ENCODE peak calls at places on chromosomes 6 and 20, in four cellular contexts. One of them, this sample, is unnamed. For H3K4me1 and H3K9me3, the result is how much of the 10 kb centered on the place peaks cover.

GRCh38 chr6:148700713-148701392 is 46.0 kb upstream of the UST start:
- DNase-seq in lower lobe of right lung: no peak
- DNase-seq in neural progenitor cell: peak
- DNase-seq in CD8-positive, alpha-beta T cell: no peak
- DNase-seq in this sample: no peak

GRCh38 chr6:112502348-112503130 is 155.4 kb downstream of the RFPL4B start:
- DNase-seq in lower lobe of right lung: no peak
- DNase-seq in neural progenitor cell: peak
- DNase-seq in CD8-positive, alpha-beta T cell: no peak
- DNase-seq in this sample: no peak

GRCh38 chr20:17612975-17613327 is 43.1 kb downstream of the DSTN start:
- DNase-seq in lower lobe of right lung: no peak
- DNase-seq in neural progenitor cell: no peak
- DNase-seq in CD8-positive, alpha-beta T cell: no peak
- DNase-seq in this sample: no peak

GRCh38 chr6:39075010-39075738 is 26.6 kb downstream of the GLP1R start:
- DNase-seq in lower lobe of right lung: no peak
- DNase-seq in neural progenitor cell: no peak
- DNase-seq in CD8-positive, alpha-beta T cell: no peak
- DNase-seq in this sample: no peak

GRCh38 chr6:18323935-18324707 is 59.8 kb upstream of the DEK start:
- DNase-seq in lower lobe of right lung: no peak
- DNase-seq in neural progenitor cell: peak
- DNase-seq in CD8-positive, alpha-beta T cell: no peak
- DNase-seq in this sample: no peak

GRCh38 chr6:11387702-11388101 is 149.8 kb upstream of the TMEM170B start:
- DNase-seq in lower lobe of right lung: no peak
- DNase-seq in neural progenitor cell: no peak
- DNase-seq in CD8-positive, alpha-beta T cell: no peak
- DNase-seq in this sample: no peak

GRCh38 chr6:159493888-159494632 is 199.0 kb downstream of the SOD2 start:
- DNase-seq in lower lobe of right lung: no peak
- DNase-seq in neural progenitor cell: no peak
- DNase-seq in CD8-positive, alpha-beta T cell: no peak
- DNase-seq in this sample: no peak

GRCh38 chr20:31987744-31988143 is 19.8 kb downstream of the XKR7 start:
- DNase-seq in lower lobe of right lung: no peak
- DNase-seq in neural progenitor cell: no peak
- DNase-seq in CD8-positive, alpha-beta T cell: no peak
- DNase-seq in this sample: no peak

GRCh38 chr20:59724457-59725366 is 120.4 kb downstream of the PHACTR3 start:
- DNase-seq in lower lobe of right lung: no peak
- DNase-seq in neural progenitor cell: no peak
- DNase-seq in CD8-positive, alpha-beta T cell: no peak
- DNase-seq in this sample: no peak

GRCh38 chr20:51531141-51531710 is 11.3 kb downstream of the NFATC2 start:
- DNase-seq in lower lobe of right lung: no peak
- DNase-seq in neural progenitor cell: no peak
- DNase-seq in CD8-positive, alpha-beta T cell: peak
- DNase-seq in this sample: no peak

GRCh38 chr6:163085426-163085825 is 329.1 kb upstream of the QKI start:
- DNase-seq in lower lobe of right lung: no peak
- DNase-seq in neural progenitor cell: no peak
- DNase-seq in CD8-positive, alpha-beta T cell: no peak
- DNase-seq in this sample: no peak

GRCh38 chr6:103327079-103327478 is 1532.6 kb downstream of the HACE1 start:
- DNase-seq in lower lobe of right lung: no peak
- DNase-seq in neural progenitor cell: peak
- DNase-seq in CD8-positive, alpha-beta T cell: no peak
- DNase-seq in this sample: no peak

GRCh38 chr6:150987371-150987828 is 121.9 kb downstream of the MTHFD1L start:
- DNase-seq in lower lobe of right lung: no peak
- DNase-seq in neural progenitor cell: no peak
- DNase-seq in CD8-positive, alpha-beta T cell: no peak
- DNase-seq in this sample: no peak

GRCh38 chr6:12230523-12230922 is 59.6 kb upstream of the EDN1 start:
- DNase-seq in lower lobe of right lung: no peak
- DNase-seq in neural progenitor cell: no peak
- DNase-seq in CD8-positive, alpha-beta T cell: no peak
- DNase-seq in this sample: no peak

GRCh38 chr6:130708338-130708737 is 118.9 kb upstream of the SMLR1 start:
- DNase-seq in lower lobe of right lung: no peak
- DNase-seq in neural progenitor cell: no peak
- DNase-seq in CD8-positive, alpha-beta T cell: no peak
- DNase-seq in this sample: no peak

GRCh38 chr6:142827356-142827755 is 117.6 kb downstream of the HIVEP2 start:
- DNase-seq in lower lobe of right lung: peak
- DNase-seq in neural progenitor cell: no peak
- DNase-seq in CD8-positive, alpha-beta T cell: no peak
- DNase-seq in this sample: no peak

GRCh38 chr6:170155464-170156196 is 135.2 kb downstream of the DLL1 start:
- DNase-seq in lower lobe of right lung: no peak
- DNase-seq in neural progenitor cell: no peak
- DNase-seq in CD8-positive, alpha-beta T cell: no peak
- DNase-seq in this sample: peak

GRCh38 chr20:44900231-44900854 is 9.5 kb upstream of the PABPC1L start:
- DNase-seq in lower lobe of right lung: no peak
- DNase-seq in neural progenitor cell: no peak
- DNase-seq in CD8-positive, alpha-beta T cell: no peak
- DNase-seq in this sample: no peak

GRCh38 chr6:160005211-160005610 is 36.3 kb downstream of the IGF2R start:
- DNase-seq in lower lobe of right lung: no peak
- DNase-seq in neural progenitor cell: no peak
- DNase-seq in CD8-positive, alpha-beta T cell: no peak
- DNase-seq in this sample: no peak

GRCh38 chr20:10209091-10209490 is 9.5 kb upstream of the SNAP25 start:
- DNase-seq in lower lobe of right lung: no peak
- DNase-seq in neural progenitor cell: no peak
- DNase-seq in CD8-positive, alpha-beta T cell: no peak
- DNase-seq in this sample: no peak

GRCh38 chr6:111837641-111838500 is 35.4 kb downstream of the FYN start:
- DNase-seq in lower lobe of right lung: no peak
- DNase-seq in neural progenitor cell: no peak
- DNase-seq in CD8-positive, alpha-beta T cell: peak
- DNase-seq in this sample: no peak

GRCh38 chr6:10205892-10206291 is 209.0 kb downstream of the TFAP2A start:
- DNase-seq in lower lobe of right lung: no peak
- DNase-seq in neural progenitor cell: no peak
- DNase-seq in CD8-positive, alpha-beta T cell: no peak
- DNase-seq in this sample: no peak

GRCh38 chr20:6993526-6993925 is 226.0 kb downstream of the BMP2 start:
- DNase-seq in lower lobe of right lung: no peak
- DNase-seq in neural progenitor cell: no peak
- DNase-seq in CD8-positive, alpha-beta T cell: no peak
- DNase-seq in this sample: no peak

GRCh38 chr6:8236956-8237355 is 134.6 kb upstream of the EEF1E1 start:
- DNase-seq in lower lobe of right lung: no peak
- DNase-seq in neural progenitor cell: no peak
- DNase-seq in CD8-positive, alpha-beta T cell: no peak
- DNase-seq in this sample: no peak

GRCh38 chr20:11350126-11351005 is 567.3 kb upstream of the BTBD3 start:
- DNase-seq in lower lobe of right lung: no peak
- DNase-seq in neural progenitor cell: no peak
- DNase-seq in CD8-positive, alpha-beta T cell: no peak
- DNase-seq in this sample: no peak

GRCh38 chr6:136586295-136586694 is 36.1 kb upstream of the MAP7 start:
- DNase-seq in lower lobe of right lung: no peak
- DNase-seq in neural progenitor cell: no peak
- DNase-seq in CD8-positive, alpha-beta T cell: no peak
- DNase-seq in this sample: no peak

GRCh38 chr6:22350109-22350508 is 53.3 kb upstream of the PRL start:
- DNase-seq in lower lobe of right lung: no peak
- DNase-seq in neural progenitor cell: no peak
- DNase-seq in CD8-positive, alpha-beta T cell: no peak
- DNase-seq in this sample: no peak

GRCh38 chr6:18352842-18353241 is 34.3 kb upstream of the RNF144B start:
- DNase-seq in lower lobe of right lung: no peak
- DNase-seq in neural progenitor cell: no peak
- DNase-seq in CD8-positive, alpha-beta T cell: no peak
- DNase-seq in this sample: no peak

GRCh38 chr6:139597781-139598368 is 223.4 kb upstream of the CITED2 start:
- DNase-seq in lower lobe of right lung: peak
- DNase-seq in neural progenitor cell: peak
- DNase-seq in CD8-positive, alpha-beta T cell: no peak
- DNase-seq in this sample: no peak

GRCh38 chr6:2796884-2797283 is 31.7 kb downstream of the WRNIP1 start:
- DNase-seq in lower lobe of right lung: no peak
- DNase-seq in neural progenitor cell: no peak
- DNase-seq in CD8-positive, alpha-beta T cell: no peak
- DNase-seq in this sample: no peak

GRCh38 chr20:24764027-24764797 is 184.9 kb upstream of the CST7 start:
- DNase-seq in lower lobe of right lung: no peak
- DNase-seq in neural progenitor cell: no peak
- DNase-seq in CD8-positive, alpha-beta T cell: no peak
- DNase-seq in this sample: no peak

GRCh38 chr6:52725133-52725529 is 38.1 kb downstream of the GSTA2 start:
- DNase-seq in lower lobe of right lung: no peak
- DNase-seq in neural progenitor cell: no peak
- DNase-seq in CD8-positive, alpha-beta T cell: no peak
- DNase-seq in this sample: peak

GRCh38 chr20:45183084-45183483 is 8.4 kb downstream of the PI3 start:
- DNase-seq in lower lobe of right lung: no peak
- DNase-seq in neural progenitor cell: no peak
- DNase-seq in CD8-positive, alpha-beta T cell: no peak
- DNase-seq in this sample: no peak

GRCh38 chr6:166763606-166764472 is 136.8 kb upstream of the RPS6KA2 start:
- DNase-seq in lower lobe of right lung: no peak
- DNase-seq in neural progenitor cell: no peak
- DNase-seq in CD8-positive, alpha-beta T cell: no peak
- DNase-seq in this sample: no peak

GRCh38 chr20:33791540-33791939 is 19.6 kb upstream of the CHMP4B start:
- DNase-seq in lower lobe of right lung: no peak
- DNase-seq in neural progenitor cell: no peak
- DNase-seq in CD8-positive, alpha-beta T cell: no peak
- DNase-seq in this sample: no peak

GRCh38 chr20:64038252-64038578 is 2.2 kb downstream of the C20orf204 start:
- DNase-seq in lower lobe of right lung: no peak
- DNase-seq in neural progenitor cell: no peak
- DNase-seq in CD8-positive, alpha-beta T cell: peak
- DNase-seq in this sample: no peak

GRCh38 chr20:64040231-64041039 is 4.5 kb downstream of the C20orf204 start:
- DNase-seq in lower lobe of right lung: no peak
- DNase-seq in neural progenitor cell: no peak
- DNase-seq in CD8-positive, alpha-beta T cell: peak
- DNase-seq in this sample: no peak

GRCh38 chr20:64038579-64039292 is 2.8 kb downstream of the C20orf204 start:
- DNase-seq in lower lobe of right lung: peak
- DNase-seq in neural progenitor cell: peak
- DNase-seq in CD8-positive, alpha-beta T cell: peak
- DNase-seq in this sample: peak

GRCh38 chr20:64041040-64041780 is 5.2 kb downstream of the C20orf204 start:
- DNase-seq in lower lobe of right lung: no peak
- DNase-seq in neural progenitor cell: no peak
- DNase-seq in CD8-positive, alpha-beta T cell: peak
- DNase-seq in this sample: no peak

GRCh38 chr20:64039293-64040160 is 3.5 kb downstream of the C20orf204 start:
- DNase-seq in lower lobe of right lung: no peak
- DNase-seq in neural progenitor cell: no peak
- DNase-seq in CD8-positive, alpha-beta T cell: peak
- DNase-seq in this sample: no peak
- H3K4me1 ChIP-seq in lower lobe of right lung: half or more
- H3K4me1 ChIP-seq in neural progenitor cell: under half
- H3K4me1 ChIP-seq in CD8-positive, alpha-beta T cell: half or more
- H3K4me1 ChIP-seq in this sample: half or more

GRCh38 chr6:41258196-41258493 is 28.3 kb downstream of the TREM1 start:
- DNase-seq in lower lobe of right lung: no peak
- DNase-seq in neural progenitor cell: no peak
- DNase-seq in CD8-positive, alpha-beta T cell: no peak
- DNase-seq in this sample: no peak

GRCh38 chr6:41266555-41266954 is 19.9 kb downstream of the TREM1 start:
- DNase-seq in lower lobe of right lung: no peak
- DNase-seq in neural progenitor cell: no peak
- DNase-seq in CD8-positive, alpha-beta T cell: no peak
- DNase-seq in this sample: no peak

GRCh38 chr6:41262401-41262800 is 24.1 kb downstream of the TREM1 start:
- DNase-seq in lower lobe of right lung: no peak
- DNase-seq in neural progenitor cell: no peak
- DNase-seq in CD8-positive, alpha-beta T cell: no peak
- DNase-seq in this sample: no peak

GRCh38 chr6:41268478-41268877 is 18.0 kb downstream of the TREM1 start:
- DNase-seq in lower lobe of right lung: no peak
- DNase-seq in neural progenitor cell: no peak
- DNase-seq in CD8-positive, alpha-beta T cell: no peak
- DNase-seq in this sample: no peak

DNA sequence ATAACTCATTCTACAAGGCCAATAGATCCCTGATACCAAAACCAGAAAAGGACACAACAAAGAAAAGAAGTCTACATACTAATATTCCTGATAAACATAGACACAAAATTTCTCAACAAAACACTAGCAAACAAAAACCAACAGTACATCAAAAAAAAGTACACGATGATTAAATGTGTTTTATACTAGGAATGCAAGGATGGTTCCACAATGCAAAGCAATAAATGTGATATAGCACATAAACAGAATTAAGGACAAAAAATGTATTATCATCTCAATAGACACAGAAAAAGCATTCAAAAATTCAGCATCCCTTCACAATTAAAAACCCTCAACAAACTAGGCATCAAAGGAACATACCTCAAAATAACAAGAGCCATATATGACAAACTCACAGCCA is 23.2 kb downstream of the TREM1 start:
- DNase-seq in lower lobe of right lung: no peak
- DNase-seq in neural progenitor cell: no peak
- DNase-seq in CD8-positive, alpha-beta T cell: no peak
- DNase-seq in this sample: no peak
- H3K9me3 ChIP-seq in lower lobe of right lung: under half
- H3K9me3 ChIP-seq in neural progenitor cell: under half
- H3K9me3 ChIP-seq in CD8-positive, alpha-beta T cell: under half
- H3K9me3 ChIP-seq in this sample: under half

DNA sequence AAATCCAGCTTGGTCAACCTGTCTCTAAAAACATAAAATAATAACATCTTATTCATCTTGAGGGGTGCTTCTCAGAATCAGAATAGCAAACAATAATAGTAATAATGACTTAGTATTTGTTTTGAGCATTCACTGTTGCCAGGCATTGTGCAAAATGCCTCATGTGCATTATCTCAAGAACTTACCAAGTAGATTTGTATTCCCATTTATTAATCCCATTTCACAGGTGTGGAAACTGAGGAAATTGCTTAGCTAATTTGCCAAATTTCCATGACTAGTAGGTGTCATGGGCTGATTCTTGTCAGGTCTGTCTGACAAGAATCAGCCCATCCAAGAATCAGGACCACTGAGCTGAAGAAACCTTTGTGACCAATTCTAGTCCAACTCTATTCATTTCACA is 5.5 kb downstream of the TTBK1 start:
- DNase-seq in lower lobe of right lung: no peak
- DNase-seq in neural progenitor cell: no peak
- DNase-seq in CD8-positive, alpha-beta T cell: no peak
- DNase-seq in this sample: no peak
- H3K4me1 ChIP-seq in lower lobe of right lung: under half
- H3K4me1 ChIP-seq in neural progenitor cell: under half
- H3K4me1 ChIP-seq in CD8-positive, alpha-beta T cell: under half
- H3K4me1 ChIP-seq in this sample: under half

GRCh38 chr20:29687438-29687837 is 1570.0 kb upstream of the DEFB115 start:
- DNase-seq in lower lobe of right lung: no peak
- DNase-seq in neural progenitor cell: no peak
- DNase-seq in CD8-positive, alpha-beta T cell: no peak
- DNase-seq in this sample: no peak

GRCh38 chr20:29690274-29690673 is 1567.2 kb upstream of the DEFB115 start:
- DNase-seq in lower lobe of right lung: peak
- DNase-seq in neural progenitor cell: no peak
- DNase-seq in CD8-positive, alpha-beta T cell: peak
- DNase-seq in this sample: peak

GRCh38 chr20:29689411-29690225 is 1567.8 kb upstream of the DEFB115 start:
- DNase-seq in lower lobe of right lung: peak
- DNase-seq in neural progenitor cell: no peak
- DNase-seq in CD8-positive, alpha-beta T cell: peak
- DNase-seq in this sample: no peak
- H3K9me3 ChIP-seq in lower lobe of right lung: under half
- H3K9me3 ChIP-seq in neural progenitor cell: under half
- H3K9me3 ChIP-seq in CD8-positive, alpha-beta T cell: under half
- H3K9me3 ChIP-seq in this sample: under half

This sample was measured in left lung.